ENCODE peak calls at places on chromosomes 7 and 10, in eight cellular contexts. One of them, this sample, is unnamed.

GRCh38 chr10:1203216-1203615 is 147.0 kb downstream of the WDR37 start:
- DNase-seq in brain microvascular endothelial cell: no peak
- DNase-seq in RWPE2: no peak
- DNase-seq in upper lobe of right lung: peak
- DNase-seq in HCT116: no peak
- DNase-seq in right atrium auricular region: no peak
- DNase-seq in fibroblast of pulmonary artery: no peak
- DNase-seq in tibial nerve: no peak
- DNase-seq in this sample: peak

GRCh38 chr10:3783721-3784432 is 1.1 kb downstream of the KLF6 start:
- DNase-seq in brain microvascular endothelial cell: peak
- DNase-seq in right atrium auricular region: no peak
- DNase-seq in HCT116: no peak
- DNase-seq in upper lobe of right lung: no peak
- DNase-seq in tibial nerve: peak
- DNase-seq in RWPE2: no peak
- DNase-seq in fibroblast of pulmonary artery: peak
- DNase-seq in this sample: no peak

GRCh38 chr7:93856319-93856718 is 34.2 kb downstream of the TFPI2 start:
- DNase-seq in fibroblast of pulmonary artery: peak
- DNase-seq in HCT116: no peak
- DNase-seq in right atrium auricular region: no peak
- DNase-seq in upper lobe of right lung: no peak
- DNase-seq in tibial nerve: no peak
- DNase-seq in RWPE2: no peak
- DNase-seq in brain microvascular endothelial cell: no peak
- DNase-seq in this sample: no peak

GRCh38 chr7:100091411-100092181 is 2.8 kb downstream of the COPS6 start:
- DNase-seq in fibroblast of pulmonary artery: no peak
- DNase-seq in brain microvascular endothelial cell: peak
- DNase-seq in right atrium auricular region: no peak
- DNase-seq in upper lobe of right lung: no peak
- DNase-seq in tibial nerve: no peak
- DNase-seq in RWPE2: no peak
- DNase-seq in HCT116: no peak
- DNase-seq in this sample: no peak

GRCh38 chr10:35058134-35058533 is 32.0 kb downstream of the CUL2 start:
- DNase-seq in RWPE2: no peak
- DNase-seq in tibial nerve: no peak
- DNase-seq in brain microvascular endothelial cell: peak
- DNase-seq in fibroblast of pulmonary artery: peak
- DNase-seq in upper lobe of right lung: no peak
- DNase-seq in right atrium auricular region: no peak
- DNase-seq in HCT116: no peak
- DNase-seq in this sample: no peak

GRCh38 chr7:36984051-36984492 is 259.8 kb upstream of the AOAH start:
- DNase-seq in RWPE2: no peak
- DNase-seq in tibial nerve: no peak
- DNase-seq in fibroblast of pulmonary artery: no peak
- DNase-seq in right atrium auricular region: no peak
- DNase-seq in upper lobe of right lung: no peak
- DNase-seq in brain microvascular endothelial cell: no peak
- DNase-seq in HCT116: no peak
- DNase-seq in this sample: no peak

GRCh38 chr7:150406565-150407421 is 27.7 kb downstream of the ZNF775 start:
- DNase-seq in brain microvascular endothelial cell: no peak
- DNase-seq in tibial nerve: no peak
- DNase-seq in RWPE2: no peak
- DNase-seq in HCT116: no peak
- DNase-seq in fibroblast of pulmonary artery: no peak
- DNase-seq in right atrium auricular region: no peak
- DNase-seq in upper lobe of right lung: peak
- DNase-seq in this sample: no peak

GRCh38 chr7:55155351-55156117 is 136.7 kb downstream of the EGFR start:
- DNase-seq in HCT116: no peak
- DNase-seq in fibroblast of pulmonary artery: no peak
- DNase-seq in upper lobe of right lung: no peak
- DNase-seq in right atrium auricular region: no peak
- DNase-seq in RWPE2: no peak
- DNase-seq in brain microvascular endothelial cell: no peak
- DNase-seq in tibial nerve: no peak
- DNase-seq in this sample: no peak

GRCh38 chr10:117818696-117819095 is 228.0 kb downstream of the RAB11FIP2 start:
- DNase-seq in fibroblast of pulmonary artery: no peak
- DNase-seq in RWPE2: no peak
- DNase-seq in brain microvascular endothelial cell: no peak
- DNase-seq in tibial nerve: no peak
- DNase-seq in HCT116: no peak
- DNase-seq in right atrium auricular region: no peak
- DNase-seq in upper lobe of right lung: no peak
- DNase-seq in this sample: no peak

GRCh38 chr7:127844707-127845331 is 186.4 kb downstream of the LRRC4 start:
- DNase-seq in HCT116: no peak
- DNase-seq in brain microvascular endothelial cell: peak
- DNase-seq in tibial nerve: no peak
- DNase-seq in right atrium auricular region: no peak
- DNase-seq in RWPE2: no peak
- DNase-seq in upper lobe of right lung: no peak
- DNase-seq in fibroblast of pulmonary artery: peak
- DNase-seq in this sample: no peak

GRCh38 chr7:148650232-148650858 is 48.4 kb upstream of the CUL1 start:
- DNase-seq in fibroblast of pulmonary artery: peak
- DNase-seq in brain microvascular endothelial cell: no peak
- DNase-seq in RWPE2: no peak
- DNase-seq in HCT116: no peak
- DNase-seq in tibial nerve: no peak
- DNase-seq in right atrium auricular region: no peak
- DNase-seq in upper lobe of right lung: no peak
- DNase-seq in this sample: no peak

GRCh38 chr7:128036226-128036940 is 5.1 kb upstream of the LRRC4 start:
- DNase-seq in fibroblast of pulmonary artery: no peak
- DNase-seq in upper lobe of right lung: no peak
- DNase-seq in right atrium auricular region: no peak
- DNase-seq in brain microvascular endothelial cell: no peak
- DNase-seq in RWPE2: no peak
- DNase-seq in tibial nerve: no peak
- DNase-seq in HCT116: no peak
- DNase-seq in this sample: no peak

GRCh38 chr7:461453-462172 is 58.0 kb downstream of the PDGFA start:
- DNase-seq in right atrium auricular region: no peak
- DNase-seq in fibroblast of pulmonary artery: peak
- DNase-seq in tibial nerve: no peak
- DNase-seq in HCT116: no peak
- DNase-seq in RWPE2: peak
- DNase-seq in brain microvascular endothelial cell: no peak
- DNase-seq in upper lobe of right lung: peak
- DNase-seq in this sample: no peak

GRCh38 chr7:139457153-139457946 is 26.1 kb downstream of the KLRG2 start:
- DNase-seq in tibial nerve: no peak
- DNase-seq in RWPE2: no peak
- DNase-seq in upper lobe of right lung: no peak
- DNase-seq in fibroblast of pulmonary artery: peak
- DNase-seq in brain microvascular endothelial cell: no peak
- DNase-seq in HCT116: no peak
- DNase-seq in right atrium auricular region: no peak
- DNase-seq in this sample: no peak

GRCh38 chr10:16856567-16856966 is 39.3 kb upstream of the RSU1 start:
- DNase-seq in upper lobe of right lung: no peak
- DNase-seq in right atrium auricular region: no peak
- DNase-seq in fibroblast of pulmonary artery: peak
- DNase-seq in RWPE2: no peak
- DNase-seq in tibial nerve: no peak
- DNase-seq in brain microvascular endothelial cell: peak
- DNase-seq in HCT116: no peak
- DNase-seq in this sample: no peak

GRCh38 chr10:42367532-42368230 is 270.7 kb downstream of the ZNF33B start:
- DNase-seq in RWPE2: peak
- DNase-seq in fibroblast of pulmonary artery: peak
- DNase-seq in right atrium auricular region: peak
- DNase-seq in tibial nerve: peak
- DNase-seq in HCT116: no peak
- DNase-seq in brain microvascular endothelial cell: peak
- DNase-seq in upper lobe of right lung: peak
- DNase-seq in this sample: no peak

GRCh38 chr7:130151591-130152269 is 53.5 kb downstream of the TMEM209 start:
- DNase-seq in HCT116: no peak
- DNase-seq in RWPE2: no peak
- DNase-seq in brain microvascular endothelial cell: no peak
- DNase-seq in fibroblast of pulmonary artery: peak
- DNase-seq in tibial nerve: no peak
- DNase-seq in right atrium auricular region: no peak
- DNase-seq in upper lobe of right lung: no peak
- DNase-seq in this sample: peak

GRCh38 chr10:107409517-107409916 is 245.0 kb upstream of the SORCS1 start:
- DNase-seq in brain microvascular endothelial cell: peak
- DNase-seq in RWPE2: no peak
- DNase-seq in fibroblast of pulmonary artery: peak
- DNase-seq in tibial nerve: no peak
- DNase-seq in upper lobe of right lung: no peak
- DNase-seq in HCT116: no peak
- DNase-seq in right atrium auricular region: no peak
- DNase-seq in this sample: no peak

DNA sequence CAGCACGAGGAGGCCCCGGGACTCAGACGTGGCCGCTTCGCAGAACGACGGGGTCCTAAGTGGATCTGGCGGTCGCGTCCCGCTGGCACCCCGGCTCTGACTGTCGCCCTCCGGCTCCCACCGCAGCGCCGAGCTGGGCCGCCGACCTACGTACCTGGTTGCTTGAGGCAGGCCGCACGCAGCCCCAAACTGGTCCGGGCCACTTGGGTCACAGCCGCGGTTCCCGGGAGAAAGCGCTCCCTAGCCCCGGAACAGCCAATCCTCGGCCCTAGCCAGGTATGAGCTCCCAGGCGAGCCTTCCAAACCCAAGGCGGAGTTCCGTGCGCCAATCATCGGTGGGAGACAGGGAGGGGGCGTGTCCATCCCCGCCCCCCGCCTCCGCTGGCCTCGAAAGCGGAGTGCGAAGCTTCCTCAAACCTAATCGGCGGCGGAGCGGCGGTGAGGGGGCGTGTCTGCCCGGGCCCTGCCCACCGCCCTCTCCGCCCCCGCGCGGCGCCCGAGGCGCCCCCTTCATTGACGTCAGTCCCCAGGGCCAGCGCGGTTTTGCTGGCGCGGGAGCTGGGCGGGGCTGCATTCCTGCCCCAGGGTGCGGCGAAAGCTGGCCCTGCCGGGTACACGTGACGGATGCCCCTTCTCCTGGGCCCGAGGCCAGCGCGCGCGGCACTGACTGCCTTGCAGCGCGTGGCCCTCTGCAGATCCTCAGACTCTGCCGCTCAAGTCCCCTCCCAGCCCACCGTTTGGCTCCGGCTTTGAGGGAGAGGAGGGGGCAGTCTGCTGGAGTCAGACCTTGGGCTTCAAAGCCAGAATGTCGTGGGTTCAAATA is at the start of gene AVPI1:
- DNase-seq in tibial nerve: peak
- DNase-seq in HCT116: peak
- DNase-seq in right atrium auricular region: peak
- DNase-seq in brain microvascular endothelial cell: peak
- DNase-seq in upper lobe of right lung: peak
- DNase-seq in RWPE2: peak
- DNase-seq in fibroblast of pulmonary artery: peak
- DNase-seq in this sample: peak
- TF ChIP-seq CTCF in tibial nerve: peak
- TF ChIP-seq CTCF in HCT116: no peak
- TF ChIP-seq CTCF in right atrium auricular region: no peak
- TF ChIP-seq CTCF in brain microvascular endothelial cell: no peak
- TF ChIP-seq CTCF in upper lobe of right lung: no peak
- TF ChIP-seq CTCF in RWPE2: no peak
- TF ChIP-seq CTCF in fibroblast of pulmonary artery: no peak
- TF ChIP-seq CTCF in this sample: no peak

DNA sequence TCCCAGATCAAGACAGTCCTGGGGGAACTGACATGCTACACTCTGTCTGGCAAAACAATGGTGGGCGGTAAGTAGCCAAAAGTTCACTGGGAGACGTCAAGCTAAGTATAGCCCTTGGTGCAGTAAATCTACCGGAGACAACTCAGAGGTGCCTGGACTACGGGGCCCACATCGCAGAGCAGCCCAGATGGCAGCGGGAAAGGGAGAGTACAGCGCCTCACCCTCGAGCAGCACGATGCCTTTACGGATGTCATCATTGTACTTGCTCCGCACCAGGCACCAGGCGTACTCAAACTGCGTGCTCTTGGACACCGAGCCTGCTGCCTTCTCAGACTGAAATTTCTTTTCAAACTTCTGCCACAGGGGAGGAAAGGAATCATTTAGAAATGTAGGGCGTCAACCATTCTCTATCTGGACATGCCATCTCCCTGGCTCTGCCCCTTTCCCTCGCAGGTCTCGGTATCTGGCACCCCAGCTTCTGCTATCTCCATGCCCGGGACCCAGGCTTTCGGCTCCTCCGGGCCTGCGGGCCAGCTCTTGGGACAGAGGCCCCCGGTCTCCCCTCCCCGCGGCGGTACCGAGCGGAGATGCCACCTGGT is 996 bp downstream of the FIS1 start:
- DNase-seq in brain microvascular endothelial cell: peak
- DNase-seq in upper lobe of right lung: no peak
- DNase-seq in fibroblast of pulmonary artery: peak
- DNase-seq in right atrium auricular region: no peak
- DNase-seq in RWPE2: no peak
- DNase-seq in tibial nerve: no peak
- DNase-seq in HCT116: no peak
- DNase-seq in this sample: no peak
- TF ChIP-seq CTCF in brain microvascular endothelial cell: no peak
- TF ChIP-seq CTCF in upper lobe of right lung: peak
- TF ChIP-seq CTCF in fibroblast of pulmonary artery: no peak
- TF ChIP-seq CTCF in right atrium auricular region: no peak
- TF ChIP-seq CTCF in RWPE2: no peak
- TF ChIP-seq CTCF in tibial nerve: no peak
- TF ChIP-seq CTCF in HCT116: no peak
- TF ChIP-seq CTCF in this sample: peak

GRCh38 chr7:134031835-134032617 is 95.1 kb upstream of the LRGUK start:
- DNase-seq in right atrium auricular region: no peak
- DNase-seq in fibroblast of pulmonary artery: peak
- DNase-seq in RWPE2: no peak
- DNase-seq in HCT116: no peak
- DNase-seq in brain microvascular endothelial cell: no peak
- DNase-seq in tibial nerve: no peak
- DNase-seq in upper lobe of right lung: no peak
- DNase-seq in this sample: no peak
- TF ChIP-seq CTCF in right atrium auricular region: no peak
- TF ChIP-seq CTCF in fibroblast of pulmonary artery: peak
- TF ChIP-seq CTCF in RWPE2: peak
- TF ChIP-seq CTCF in HCT116: no peak
- TF ChIP-seq CTCF in brain microvascular endothelial cell: no peak
- TF ChIP-seq CTCF in tibial nerve: no peak
- TF ChIP-seq CTCF in upper lobe of right lung: no peak
- TF ChIP-seq CTCF in this sample: peak

DNA sequence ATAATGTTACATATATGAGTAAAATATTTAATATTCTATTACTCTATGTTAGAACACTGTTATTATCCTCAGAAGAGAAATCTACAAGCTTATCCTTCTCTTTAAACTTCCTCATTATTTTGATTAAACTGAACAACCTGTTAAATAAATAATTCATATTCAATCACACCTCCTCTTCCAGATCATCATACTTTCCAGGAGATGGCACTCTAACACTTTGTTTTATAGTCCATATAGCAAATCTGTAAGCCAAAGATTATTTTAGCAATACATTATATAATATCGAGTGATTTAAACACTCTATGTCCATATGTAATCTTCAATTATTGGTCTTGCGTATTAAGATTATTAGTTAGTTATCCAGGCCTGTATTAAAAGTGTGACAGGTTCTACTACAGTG is 694.1 kb downstream of the ANKRD7 start:
- DNase-seq in fibroblast of pulmonary artery: peak
- DNase-seq in right atrium auricular region: no peak
- DNase-seq in upper lobe of right lung: no peak
- DNase-seq in RWPE2: no peak
- DNase-seq in tibial nerve: no peak
- DNase-seq in brain microvascular endothelial cell: no peak
- DNase-seq in HCT116: peak
- DNase-seq in this sample: no peak
- TF ChIP-seq CTCF in fibroblast of pulmonary artery: no peak
- TF ChIP-seq CTCF in right atrium auricular region: no peak
- TF ChIP-seq CTCF in upper lobe of right lung: peak
- TF ChIP-seq CTCF in RWPE2: peak
- TF ChIP-seq CTCF in tibial nerve: no peak
- TF ChIP-seq CTCF in brain microvascular endothelial cell: no peak
- TF ChIP-seq CTCF in HCT116: peak
- TF ChIP-seq CTCF in this sample: peak